ENCODE peak calls at places on chromosomes 7 and 10, in five cellular contexts. G is non-pigmented ciliary epithelial cell, M is MCF 10A, S is RPMI7951, B is right cardiac atrium. L is an unnamed sample.
A peak's percentile ranks its signal among the peaks of the same experiment; 100 is the strongest.

GRCh38 chr10:71970331-71970730 is 6.1 kb downstream of the CHST3 start:
- DNase-seq in G (no peak), M (peak; percentile 56), S (no peak), B (no peak), L (no peak)

GRCh38 chr10:7797582-7797981 is 9.6 kb downstream of the ATP5F1C start:
- DNase-seq in G (peak; percentile 96), M (peak; percentile 71), S (peak; percentile 89), B (no peak), L (no peak)

GRCh38 chr10:76763360-76763759 is 874.2 kb downstream of the KCNMA1 start:
- DNase-seq in G (no peak), M (peak; percentile 11), S (no peak), B (no peak), L (no peak)

GRCh38 chr7:115526272-115526671 is 504.3 kb downstream of the TFEC start:
- DNase-seq in G (no peak), M (no peak), S (no peak), B (no peak), L (no peak)

GRCh38 chr7:26265061-26265460 is 26.6 kb upstream of the SNX10 start:
- DNase-seq in G (no peak), M (peak; percentile 19), S (no peak), B (no peak), L (no peak)

GRCh38 chr7:107937514-107937913 is 46.5 kb downstream of the DLD start:
- DNase-seq in G (no peak), M (no peak), S (no peak), B (no peak), L (no peak)

GRCh38 chr7:29854257-29854938 is 48.1 kb downstream of the WIPF3 start:
- DNase-seq in G (no peak), M (peak; percentile 75), S (peak; percentile 29), B (no peak), L (no peak)

GRCh38 chr7:55250313-55250712 is 114.8 kb upstream of the LANCL2 start:
- DNase-seq in G (no peak), M (peak; percentile 66), S (peak; percentile 82), B (no peak), L (no peak)

GRCh38 chr10:60778978-60779668 is 845 bp downstream of the CDK1 start:
- DNase-seq in G (no peak), M (peak; percentile 34), S (no peak), B (no peak), L (no peak)

GRCh38 chr10:21173433-21173963 is 276.4 kb upstream of the NEBL start:
- DNase-seq in G (no peak), M (no peak), S (no peak), B (no peak), L (peak; percentile 43)

GRCh38 chr7:23012797-23013714 is 874 bp downstream of the HYCC1 start:
- DNase-seq in G (no peak), M (peak; percentile 45), S (peak; percentile 41), B (peak; percentile 43), L (peak; percentile 26)

GRCh38 chr10:57706576-57707299 is 561.0 kb downstream of the IPMK start:
- DNase-seq in G (no peak), M (no peak), S (no peak), B (no peak), L (no peak)

GRCh38 chr7:149877890-149878522 is 4.2 kb downstream of the ATP6V0E2 start:
- DNase-seq in G (no peak), M (no peak), S (no peak), B (no peak), L (no peak)

GRCh38 chr10:84541289-84541637 is 212.9 kb downstream of the CCSER2 start:
- DNase-seq in G (no peak), M (no peak), S (no peak), B (no peak), L (no peak)

GRCh38 chr10:92052088-92052487 is 128.5 kb downstream of the BTAF1 start:
- DNase-seq in G (no peak), M (no peak), S (no peak), B (peak; percentile 44), L (peak; percentile 95)

L was measured in G401.